ENCODE peak calls at places on chromosomes 16 and 17, in seven cellular contexts. M is fibroblast of lung, N is mesendoderm, C is mammary epithelial cell, K is endodermal cell, Q is colonic mucosa, S is H1. Z is an unnamed sample.
A peak's percentile ranks its signal among the peaks of the same experiment; 100 is the strongest.

GRCh38 chr17:47966079-47966519 is 4.8 kb upstream of the CDK5RAP3 start:
- DNase-seq in N (no peak), Q (peak; percentile 92), S (no peak), M (no peak), C (no peak), K (peak; percentile 32), Z (no peak)

GRCh38 chr17:59165933-59166342 is 10.4 kb downstream of the PRR11 start:
- DNase-seq in K (peak; percentile 86), S (peak; percentile 57), M (peak; percentile 65), Q (no peak), C (peak; percentile 28), N (peak; percentile 72), Z (peak; percentile 79)

GRCh38 chr16:14339694-14340093 is 268.6 kb downstream of the MRTFB start:
- DNase-seq in M (no peak), C (no peak), K (no peak), Q (no peak), N (no peak), S (no peak), Z (no peak)

GRCh38 chr16:46783800-46784199 is 35.7 kb upstream of the MYLK3 start:
- DNase-seq in Q (no peak), M (peak; percentile 12), S (no peak), C (no peak), K (no peak), N (no peak), Z (no peak)

GRCh38 chr17:949623-950338 is 29.8 kb downstream of the NXN start:
- DNase-seq in Q (no peak), K (peak; percentile 90), M (no peak), S (no peak), C (no peak), N (peak; percentile 95), Z (no peak)

GRCh38 chr17:64339516-64340475 is 50.9 kb downstream of the PECAM1 start:
- DNase-seq in M (no peak), Q (no peak), S (no peak), C (no peak), K (no peak), N (no peak), Z (no peak)

GRCh38 chr16:88685156-88686061 is 898 bp downstream of the SNAI3 start:
- DNase-seq in Q (no peak), N (no peak), K (peak; percentile 77), C (peak; percentile 25), S (peak; percentile 79), M (peak; percentile 31), Z (peak; percentile 79)

GRCh38 chr16:642189-643049 is 791 bp downstream of the MCRIP2 start:
- DNase-seq in Q (peak; percentile 81), M (peak; percentile 17), K (peak; percentile 79), S (peak; percentile 73), N (peak; percentile 23), C (no peak), Z (peak; percentile 87)

GRCh38 chr17:75144816-75145511 is 9.3 kb downstream of the JPT1 start:
- DNase-seq in Q (no peak), S (no peak), K (no peak), M (no peak), C (no peak), N (no peak), Z (no peak)

GRCh38 chr17:48522031-48522593 is 8.7 kb downstream of the HOXB1 start:
- DNase-seq in M (peak; percentile 59), C (no peak), K (peak; percentile 70), N (no peak), Q (no peak), S (no peak), Z (no peak)

GRCh38 chr16:4373356-4373908 is 1.8 kb downstream of the VASN start:
- DNase-seq in Q (no peak), C (peak; percentile 37), N (no peak), M (no peak), S (no peak), K (no peak), Z (no peak)

GRCh38 chr16:70740174-70740918 is 54.5 kb upstream of the MTSS2 start:
- DNase-seq in K (no peak), C (no peak), Q (no peak), N (no peak), M (no peak), S (no peak), Z (no peak)

GRCh38 chr16:5383737-5384136 is 286.1 kb upstream of the EEF2KMT start:
- DNase-seq in K (no peak), N (no peak), C (no peak), S (no peak), Q (no peak), M (no peak), Z (no peak)

GRCh38 chr16:70454221-70455034 is at the start of gene FCSK:
- DNase-seq in M (peak; percentile 62), C (peak; percentile 67), K (peak; percentile 92), Q (peak; percentile 67), N (peak; percentile 88), S (peak; percentile 89), Z (peak; percentile 90)

GRCh38 chr16:87392823-87393679 is 915 bp downstream of the MAP1LC3B start:
- DNase-seq in N (peak; percentile 69), C (peak; percentile 55), Q (peak; percentile 57), K (peak; percentile 81), S (peak; percentile 80), M (peak; percentile 59), Z (peak; percentile 70)

GRCh38 chr17:68197091-68197996 is 50.5 kb upstream of the AMZ2 start:
- DNase-seq in N (peak; percentile 57), S (peak; percentile 75), Q (no peak), M (no peak), C (no peak), K (peak; percentile 88), Z (peak; percentile 67)

GRCh38 chr17:50331085-50331791 is 14.7 kb upstream of the XYLT2 start:
- DNase-seq in M (peak; percentile 97), N (no peak), C (peak; percentile 79), K (peak; percentile 28), S (no peak), Q (no peak), Z (no peak)

GRCh38 chr16:30557397-30557949 is 701 bp downstream of the ZNF764 start:
- DNase-seq in N (no peak), S (no peak), Q (peak; percentile 34), C (no peak), K (no peak), M (peak; percentile 6), Z (peak; percentile 69)

GRCh38 chr16:24010440-24011089 is 174.8 kb downstream of the PRKCB start:
- DNase-seq in K (peak; percentile 88), C (peak; percentile 66), Q (peak; percentile 83), N (peak; percentile 77), M (peak; percentile 46), S (peak; percentile 80), Z (peak; percentile 95)

GRCh38 chr17:67420994-67421393 is 43.9 kb downstream of the PITPNC1 start:
- DNase-seq in N (no peak), C (no peak), M (peak; percentile 6), Q (peak; percentile 41), K (no peak), S (no peak), Z (no peak)

DNA sequence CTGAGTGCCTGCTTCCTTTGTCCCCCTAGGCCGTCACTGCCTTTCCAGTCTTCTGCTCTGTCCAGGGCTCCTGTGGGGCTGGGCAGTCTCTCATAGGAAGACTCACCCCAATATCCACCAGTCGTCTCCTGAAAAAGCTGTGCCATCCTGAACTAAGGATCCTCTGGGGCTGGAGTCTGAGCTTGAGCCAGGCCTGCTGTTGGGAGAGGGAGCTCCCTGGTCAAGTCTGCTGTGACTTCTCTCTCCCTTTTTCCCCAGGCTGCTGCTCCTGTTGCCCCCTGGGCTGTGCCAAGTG is 973 bp downstream of the MT1H start:
- DNase-seq in C (no peak), K (no peak), Q (no peak), S (no peak), M (no peak), N (no peak), Z (no peak)
- H3K9ac ChIP-seq in C (no peak overlapping the region), K (no peak overlapping the region), Q (no peak overlapping the region), S (no peak overlapping the region), M (no peak overlapping the region), N (no peak overlapping the region), Z (no peak overlapping the region)

DNA sequence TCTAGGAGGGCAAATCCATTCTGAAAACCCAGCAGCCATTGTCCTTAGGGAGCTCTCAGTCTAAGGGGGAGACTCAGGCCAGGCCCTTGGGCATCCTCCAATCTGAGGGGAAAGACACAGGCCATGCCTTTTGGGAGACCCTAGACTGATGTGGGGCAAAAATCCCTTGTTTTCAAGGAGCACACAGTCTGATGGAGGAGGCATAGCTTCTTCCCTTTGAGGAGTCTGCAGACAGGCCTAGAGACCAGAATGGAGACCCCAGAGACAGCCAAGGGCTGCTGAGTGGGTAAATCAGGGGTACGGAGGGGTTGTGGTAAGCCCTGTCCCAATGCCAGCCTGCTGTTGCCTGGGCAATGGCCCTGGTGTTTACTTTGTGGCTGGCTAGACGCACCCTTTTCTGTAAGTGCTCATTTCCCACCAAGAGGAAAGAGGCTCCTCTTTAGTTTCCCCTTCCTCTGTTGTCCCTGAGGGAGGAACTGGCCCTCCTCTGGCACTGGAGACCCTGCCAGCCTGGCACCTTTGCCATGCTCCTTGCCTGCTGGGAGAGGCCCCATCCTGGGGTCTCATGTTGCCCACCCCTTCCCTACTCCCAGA is 19.3 kb downstream of the ARHGAP23 start:
- DNase-seq in M (no peak), K (no peak), Q (no peak), C (no peak), S (no peak), N (no peak), Z (no peak)
- H3K4me1 ChIP-seq in M (peaks cover 38% of the 10 kb centered on the region), K (peaks cover 9% of the 10 kb centered on the region), Q (no peaks in the 10 kb centered on the region), C (peaks cover 52% of the 10 kb centered on the region), S (peaks cover 16% of the 10 kb centered on the region), N (peaks cover 14% of the 10 kb centered on the region), Z (no peaks in the 10 kb centered on the region)

GRCh38 chr17:44892250-44892649 is 7.0 kb downstream of the EFTUD2 start:
- DNase-seq in S (no peak), M (no peak), K (no peak), N (no peak), Q (no peak), C (no peak), Z (no peak)

GRCh38 chr17:44887016-44887415 is 12.2 kb downstream of the EFTUD2 start:
- DNase-seq in N (no peak), C (no peak), K (no peak), S (no peak), M (no peak), Q (no peak), Z (no peak)

GRCh38 chr17:44887971-44888955 is 11.0 kb downstream of the EFTUD2 start:
- DNase-seq in N (no peak), K (no peak), Q (no peak), C (no peak), S (no peak), M (no peak), Z (no peak)

GRCh38 chr17:44884941-44885340 is 14.3 kb downstream of the EFTUD2 start:
- DNase-seq in M (peak; percentile 54), N (no peak), K (no peak), C (no peak), Q (no peak), S (no peak), Z (no peak)

GRCh38 chr17:44889003-44889402 is 10.2 kb downstream of the EFTUD2 start:
- DNase-seq in C (no peak), Q (no peak), K (no peak), M (no peak), N (no peak), S (no peak), Z (no peak)
- H3K9ac ChIP-seq in C (no peak overlapping the region), Q (no peak overlapping the region), K (no peak overlapping the region), M (no peak overlapping the region), N (no peak overlapping the region), S (no peak overlapping the region), Z (no peak overlapping the region)

DNA sequence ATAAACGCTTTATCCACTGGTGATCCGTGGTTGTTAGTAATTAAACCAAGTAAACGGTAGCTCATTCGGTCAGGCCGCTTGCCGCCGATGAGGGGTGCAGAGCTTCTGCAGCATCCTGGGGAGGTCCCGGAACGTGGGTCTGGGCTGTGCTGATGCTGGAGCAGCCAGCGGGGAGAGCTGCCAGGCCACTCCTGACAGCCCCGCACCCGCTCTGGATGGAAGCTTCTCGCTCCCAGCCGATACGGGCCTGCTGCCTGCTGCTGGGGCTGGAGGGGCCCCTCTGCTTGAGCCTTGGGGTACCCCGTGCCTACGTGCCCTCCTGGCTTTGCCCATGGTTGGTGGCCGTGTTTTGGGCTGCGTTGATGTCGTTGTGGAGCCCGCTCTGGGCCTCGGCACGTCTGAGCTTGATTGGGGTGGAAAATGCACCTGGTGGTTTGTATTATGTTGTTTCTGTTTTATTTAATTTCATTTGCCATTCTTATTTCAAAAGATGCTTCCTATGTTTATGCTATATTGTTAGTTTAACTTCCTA is 41.5 kb upstream of the ZNF750 start:
- DNase-seq in C (no peak), S (no peak), N (no peak), K (no peak), M (no peak), Q (no peak), Z (no peak)
- H3K4me1 ChIP-seq in C (peaks cover 20% of the 10 kb centered on the region), S (no peaks in the 10 kb centered on the region), N (no peaks in the 10 kb centered on the region), K (no peaks in the 10 kb centered on the region), M (peaks cover 3% of the 10 kb centered on the region), Q (peaks cover 14% of the 10 kb centered on the region), Z (no peaks in the 10 kb centered on the region)